ENCODE peak calls at places on chromosomes 5 and 9, in four cellular contexts. J is HCT116, E is K562, V is Panc1. L is an unnamed sample.

GRCh38 chr5:77145666-77146065 is 58.6 kb upstream of the ZBED3 start:
- DNase-seq in J (no peak), E (no peak), V (no peak), L (no peak)

GRCh38 chr9:126927419-126927818 is 12.8 kb downstream of the RALGPS1 start:
- DNase-seq in J (no peak), E (no peak), V (no peak), L (no peak)

GRCh38 chr5:150065346-150065745 is 21.0 kb downstream of the CSF1R start:
- DNase-seq in J (no peak), E (peak), V (no peak), L (peak)

GRCh38 chr5:156332245-156332644 is 5.3 kb downstream of the SGCD start:
- DNase-seq in J (no peak), E (no peak), V (no peak), L (no peak)

GRCh38 chr9:115786321-115786720 is 367.3 kb upstream of the PAPPA start:
- DNase-seq in J (no peak), E (no peak), V (no peak), L (no peak)

GRCh38 chr9:135017916-135018915 is 69.3 kb upstream of the OLFM1 start:
- DNase-seq in J (no peak), E (no peak), V (no peak), L (no peak)

GRCh38 chr9:101028346-101029299 is at the start of gene PLPPR1:
- DNase-seq in J (no peak), E (no peak), V (no peak), L (peak)

GRCh38 chr9:72476617-72477375 is 44.6 kb upstream of the TMC1 start:
- DNase-seq in J (peak), E (peak), V (peak), L (peak)

GRCh38 chr5:93330506-93330905 is 250.5 kb downstream of the NR2F1-AS1 start:
- DNase-seq in J (no peak), E (no peak), V (no peak), L (no peak)
- TF ChIP-seq TCF7L2 in J (no peak), E (no peak), V (no peak), L (no peak)

GRCh38 chr9:138010274-138010800 is 132.8 kb downstream of the CACNA1B start:
- DNase-seq in J (no peak), E (peak), V (no peak), L (no peak)
- TF ChIP-seq TCF7L2 in J (no peak), E (no peak), V (no peak), L (no peak)

DNA sequence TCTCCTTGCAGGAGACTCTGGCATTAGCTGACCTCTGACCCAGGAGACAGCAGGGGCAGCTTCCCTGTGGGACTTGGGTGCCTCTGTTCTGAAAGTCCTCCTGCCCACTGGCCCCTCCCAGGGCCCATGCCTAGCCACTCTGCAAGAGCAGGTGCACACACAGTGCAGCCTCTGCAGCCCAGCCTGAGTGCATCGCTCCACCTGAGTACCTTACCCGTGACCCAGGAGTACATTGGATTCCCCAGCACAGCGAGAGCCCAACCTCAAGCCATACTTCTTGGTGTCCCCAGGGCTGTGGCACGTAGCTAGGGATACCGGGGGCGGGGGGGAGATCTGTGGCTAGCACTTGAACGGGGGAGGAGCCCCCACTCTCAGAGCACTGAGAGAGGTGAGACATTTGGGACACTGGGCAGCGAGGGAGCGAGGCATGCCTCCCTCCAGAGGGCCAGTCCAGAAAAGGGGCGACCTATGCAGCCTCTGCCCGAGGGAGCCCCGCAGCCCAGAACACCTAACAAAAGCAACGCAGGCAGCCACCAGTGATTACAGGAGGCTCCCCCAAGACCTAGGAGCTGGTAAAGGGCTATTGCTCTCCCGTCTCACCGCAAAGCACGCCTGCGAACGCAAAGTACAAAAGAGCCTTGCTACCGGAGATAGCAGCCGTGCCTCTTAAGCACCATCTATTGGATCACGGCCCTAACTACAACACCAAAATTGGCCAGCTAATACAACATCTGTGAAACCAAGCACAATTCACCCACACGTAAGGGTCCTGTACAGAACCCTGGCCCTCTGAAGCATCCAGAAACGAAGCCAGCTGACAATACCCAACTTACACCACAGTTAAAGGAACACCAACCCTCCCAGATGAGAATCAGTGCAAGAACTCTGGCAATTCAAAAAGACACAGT is 826 bp upstream of the PRDM9 start:
- DNase-seq in J (no peak), E (no peak), V (no peak), L (peak)
- TF ChIP-seq TCF7L2 in J (no peak), E (no peak), V (no peak), L (no peak)

DNA sequence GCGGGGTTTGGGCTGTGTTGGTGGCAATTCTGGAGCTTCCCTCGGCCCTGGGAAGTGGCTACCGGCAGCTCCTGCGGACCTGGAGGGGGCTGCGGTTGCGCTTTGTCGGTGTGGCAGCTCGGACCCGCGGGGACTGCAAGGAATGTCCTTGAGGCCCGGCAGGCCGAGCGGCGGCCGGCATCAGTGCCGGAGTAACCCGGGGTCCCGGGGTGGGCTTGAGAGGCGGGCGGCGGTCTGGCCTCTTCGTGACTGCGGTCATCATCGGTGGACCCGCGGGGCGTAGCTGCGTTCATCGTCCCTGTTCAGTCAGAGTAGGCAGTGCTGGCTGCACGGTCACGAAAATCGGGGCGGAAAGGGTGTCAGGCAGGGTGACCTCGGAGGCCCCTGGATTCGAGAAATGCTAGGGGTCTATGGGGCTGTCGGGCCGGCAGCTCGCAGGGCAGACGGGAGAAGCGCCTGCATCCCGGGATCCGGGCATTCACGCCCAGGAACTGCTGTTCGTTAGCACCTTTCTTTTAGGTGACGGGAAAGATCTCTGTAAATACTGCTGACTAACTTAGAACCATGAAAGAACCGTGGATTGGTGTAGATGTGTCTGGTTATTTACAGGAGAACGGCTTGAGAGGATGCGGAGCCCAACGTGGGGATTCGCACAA is 474 bp downstream of the HMGCR start:
- DNase-seq in J (no peak), E (peak), V (no peak), L (no peak)
- TF ChIP-seq TCF7L2 in J (no peak), E (no peak), V (no peak), L (no peak)

DNA sequence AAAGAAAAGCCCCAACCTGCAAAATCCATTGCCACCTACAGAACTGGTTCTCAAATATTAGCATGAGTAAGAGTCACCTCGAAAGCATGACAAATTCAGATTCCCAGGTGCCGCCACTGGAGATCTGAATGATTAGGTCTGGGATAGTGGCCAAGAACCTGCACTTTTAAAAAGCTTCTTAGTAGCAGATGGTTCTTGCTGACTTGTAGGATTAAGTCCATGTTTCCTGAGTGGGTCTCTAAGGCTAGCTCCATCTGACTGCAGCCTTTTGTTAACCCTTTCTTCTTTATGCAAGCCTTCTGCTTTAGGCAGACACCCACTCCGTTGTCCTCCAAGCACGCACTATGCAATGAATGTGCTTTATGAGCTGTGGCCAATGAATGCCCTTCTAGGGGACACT is 178.5 kb upstream of the CDH18 start:
- DNase-seq in J (no peak), E (no peak), V (no peak), L (no peak)
- TF ChIP-seq TCF7L2 in J (no peak), E (no peak), V (no peak), L (no peak)

DNA sequence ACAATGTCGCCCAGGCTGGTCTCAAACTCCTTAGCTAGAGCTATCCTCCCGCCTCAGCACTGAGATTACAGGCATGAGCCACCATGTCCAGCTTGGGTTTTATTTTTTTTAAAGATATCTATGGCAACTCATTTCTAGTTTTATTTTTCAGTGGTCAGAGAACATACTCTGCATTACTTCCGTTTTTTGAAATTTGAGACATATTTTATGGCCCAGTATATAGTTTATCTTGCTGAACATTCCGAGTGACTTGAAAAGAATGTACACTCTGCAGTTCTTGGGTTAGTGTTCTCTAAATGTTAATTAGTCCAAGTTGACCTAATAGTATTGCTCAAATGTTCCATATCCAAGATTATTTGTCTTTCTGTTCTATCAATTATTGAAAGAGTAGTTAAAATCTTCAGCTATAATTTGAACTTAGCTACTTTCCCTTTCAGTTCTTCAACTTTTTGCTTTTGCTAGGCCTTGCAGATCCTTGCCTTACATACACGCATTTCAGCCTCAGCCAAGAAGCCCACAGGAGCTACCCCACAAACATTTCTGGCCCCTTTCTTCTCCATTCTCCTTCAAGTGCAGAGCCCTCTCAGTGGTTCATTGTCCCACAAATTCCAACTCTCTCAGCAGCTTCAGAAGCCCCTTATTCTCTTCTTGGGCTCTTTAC is 22.3 kb upstream of the SNAPC3 start:
- DNase-seq in J (no peak), E (no peak), V (no peak), L (no peak)
- TF ChIP-seq TCF7L2 in J (no peak), E (no peak), V (no peak), L (no peak)

L was measured in HepG2.